ENCODE peak calls at places on chromosome 17, in ten cellular contexts. K, Q, P, H, D, Y, Z, I, R and X are unnamed samples.

GRCh38 chr17:5500804-5501391 is 14.5 kb downstream of the MIS12 start:
- DNase-seq in R (peak), Y (peak), I (peak), D (peak), Q (peak), P (peak), Z (peak), H (peak), K (peak), X (peak)

GRCh38 chr17:81101614-81102306 is 63.5 kb upstream of the PVALEF start:
- DNase-seq in H (peak), Y (peak), R (peak), Q (peak), D (no peak), Z (peak), P (peak), I (peak), K (peak), X (peak)

GRCh38 chr17:57067162-57067561 is 17.9 kb upstream of the AKAP1 start:
- DNase-seq in Z (no peak), Y (no peak), K (no peak), D (no peak), P (no peak), R (no peak), H (no peak), I (no peak), Q (no peak), X (no peak)

GRCh38 chr17:30413109-30413508 is 34.4 kb downstream of the CPD start:
- DNase-seq in K (no peak), H (no peak), P (no peak), Z (no peak), Y (no peak), D (no peak), R (no peak), I (no peak), Q (peak), X (no peak)

GRCh38 chr17:82272495-82273326 is 789 bp downstream of the CSNK1D start:
- DNase-seq in P (peak), Z (no peak), I (no peak), D (no peak), Q (no peak), H (peak), Y (no peak), R (no peak), K (peak), X (peak)

GRCh38 chr17:50459756-50460155 is 8.9 kb downstream of the CHAD start:
- DNase-seq in Z (no peak), Q (no peak), P (no peak), H (no peak), K (no peak), I (no peak), Y (no peak), R (no peak), D (no peak), X (no peak)

GRCh38 chr17:17698371-17698770 is 17.1 kb downstream of the RAI1 start:
- DNase-seq in Z (no peak), I (no peak), Y (no peak), H (no peak), R (no peak), P (no peak), K (no peak), Q (no peak), D (no peak), X (no peak)

GRCh38 chr17:49707246-49707607 is 537 bp downstream of the SLC35B1 start:
- DNase-seq in D (no peak), I (no peak), Q (peak), P (peak), Y (peak), Z (no peak), R (no peak), K (no peak), H (no peak), X (no peak)

GRCh38 chr17:78034429-78035091 is 76.1 kb downstream of the TNRC6C start:
- DNase-seq in K (no peak), I (no peak), H (no peak), P (no peak), Z (no peak), D (no peak), R (peak), Y (no peak), Q (peak), X (no peak)

GRCh38 chr17:45824475-45824874 is 20.2 kb upstream of the SPPL2C start:
- DNase-seq in P (no peak), Z (no peak), H (no peak), I (no peak), R (no peak), K (no peak), D (no peak), Y (no peak), Q (no peak), X (no peak)

GRCh38 chr17:50557265-50558029 is 3.1 kb upstream of the CACNA1G start:
- DNase-seq in Q (no peak), K (no peak), Z (no peak), P (no peak), R (no peak), I (no peak), Y (no peak), H (no peak), D (no peak), X (no peak)

GRCh38 chr17:80429356-80430275 is 14.6 kb downstream of the ENDOV start:
- DNase-seq in Y (no peak), I (no peak), K (no peak), P (no peak), R (no peak), Q (no peak), D (no peak), H (no peak), Z (no peak), X (no peak)

GRCh38 chr17:18968945-18969887 is 17.3 kb downstream of the SLC5A10 start:
- DNase-seq in Y (peak), H (peak), R (no peak), I (no peak), P (no peak), Q (peak), Z (no peak), D (no peak), K (no peak), X (no peak)

GRCh38 chr17:52147872-52148271 is 10.6 kb downstream of the CA10 start:
- DNase-seq in K (no peak), Z (no peak), P (no peak), I (peak), D (no peak), Y (no peak), H (no peak), Q (no peak), R (no peak), X (no peak)

GRCh38 chr17:39365252-39365651 is 36.2 kb downstream of the FBXL20 start:
- DNase-seq in Y (no peak), H (no peak), Z (no peak), K (no peak), Q (peak), I (no peak), P (no peak), R (peak), D (peak), X (no peak)

GRCh38 chr17:17120294-17120693 is 78.0 kb downstream of the MPRIP start:
- DNase-seq in Q (no peak), R (no peak), D (no peak), H (no peak), P (no peak), Z (no peak), Y (no peak), I (no peak), K (no peak), X (no peak)

GRCh38 chr17:64413505-64413904 is 22.8 kb upstream of the PECAM1 start:
- DNase-seq in K (no peak), D (no peak), P (no peak), Y (no peak), Z (no peak), H (no peak), Q (no peak), R (no peak), I (no peak), X (no peak)

GRCh38 chr17:49575524-49576120 is at the start of gene NXPH3:
- DNase-seq in Y (peak), R (peak), Z (peak), D (no peak), I (no peak), P (peak), H (peak), Q (peak), K (peak), X (peak)

GRCh38 chr17:2137342-2138098 is 82.6 kb downstream of the HIC1 start:
- DNase-seq in P (no peak), R (peak), H (no peak), D (peak), Y (no peak), I (peak), Q (peak), Z (no peak), K (no peak), X (no peak)

GRCh38 chr17:981292-981658 is 1.7 kb upstream of the NXN start:
- DNase-seq in H (no peak), R (no peak), D (no peak), Q (no peak), Y (no peak), K (no peak), I (no peak), Z (no peak), P (no peak), X (no peak)

GRCh38 chr17:3935825-3936355 is 19.6 kb upstream of the P2RX1 start:
- DNase-seq in Q (peak), P (no peak), K (no peak), R (peak), H (no peak), I (no peak), Z (no peak), Y (no peak), D (peak), X (no peak)

GRCh38 chr17:34892864-34893263 is 68.4 kb downstream of the CCT6B start:
- DNase-seq in D (no peak), K (peak), Q (no peak), Z (no peak), R (peak), P (no peak), I (no peak), Y (peak), H (no peak), X (no peak)

GRCh38 chr17:28473542-28473941 is at the start of gene SLC13A2:
- DNase-seq in D (no peak), Q (no peak), H (peak), Z (no peak), P (no peak), R (no peak), Y (peak), K (no peak), I (no peak), X (no peak)
- TF ChIP-seq CTCF in D (peak), Q (no peak), H (peak), Z (no peak), P (no peak), R (no peak), Y (no peak), K (no peak), I (no peak), X (no peak)

GRCh38 chr17:32695864-32696263 is 181.1 kb downstream of the MYO1D start:
- DNase-seq in P (no peak), Y (no peak), I (no peak), Z (no peak), Q (no peak), K (no peak), D (no peak), R (no peak), H (no peak), X (no peak)
- TF ChIP-seq CTCF in P (no peak), Y (no peak), I (no peak), Z (no peak), Q (no peak), K (no peak), D (no peak), R (no peak), H (no peak), X (no peak)

GRCh38 chr17:76504117-76504516 is 2.9 kb upstream of the RHBDF2 start:
- DNase-seq in P (no peak), Q (no peak), D (no peak), I (no peak), Z (no peak), Y (no peak), K (no peak), R (no peak), H (no peak), X (no peak)
- TF ChIP-seq CTCF in P (no peak), Q (peak), D (no peak), I (no peak), Z (no peak), Y (no peak), K (no peak), R (peak), H (no peak), X (no peak)

DNA sequence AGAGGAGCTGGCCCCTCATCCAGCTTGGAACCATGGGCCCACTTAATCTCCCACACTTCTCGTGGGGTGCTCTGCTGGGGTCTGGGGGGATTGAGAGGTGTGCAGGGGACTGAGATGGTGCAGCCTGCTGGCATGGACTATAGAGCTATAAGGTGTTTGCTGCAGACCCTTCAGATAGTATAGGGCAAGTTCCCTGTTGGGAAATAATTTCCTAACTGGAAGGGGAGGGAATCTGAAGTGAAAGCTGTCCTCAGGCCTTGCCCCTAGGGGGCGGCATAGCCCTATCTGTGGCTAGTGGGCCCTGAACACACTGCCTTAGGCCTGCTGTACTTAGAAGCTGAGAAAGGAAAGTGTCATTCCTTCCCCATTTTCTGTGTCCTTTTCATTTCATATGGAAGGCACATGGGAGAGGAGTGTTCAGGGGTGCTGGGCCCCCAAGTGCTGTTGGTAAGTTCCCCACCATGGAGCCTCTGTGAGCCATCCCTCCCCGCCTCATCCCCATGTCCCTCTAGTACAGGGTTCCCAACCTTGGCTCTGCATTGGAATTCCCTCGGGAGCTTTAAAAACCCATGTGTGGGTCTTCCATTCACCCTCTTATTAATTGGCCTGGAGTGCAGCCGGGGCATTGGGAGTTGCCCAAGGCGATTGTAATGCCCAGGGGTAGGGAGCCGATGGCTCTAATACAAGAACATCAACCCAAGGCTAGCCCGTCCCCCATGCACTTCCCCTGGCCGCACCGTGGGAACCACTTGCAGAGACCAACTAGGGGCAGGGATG is 19.7 kb downstream of the GOSR2 start:
- DNase-seq in I (peak), Q (peak), Z (peak), K (peak), Y (peak), D (no peak), P (peak), R (peak), H (peak), X (peak)
- TF ChIP-seq CTCF in I (peak), Q (peak), Z (peak), K (peak), Y (peak), D (peak), P (peak), R (peak), H (peak), X (peak)